ENCODE peak calls at places on chromosomes 16 and 17, in seven cellular contexts. Z, K, A, R, L, W and G are unnamed samples. For H3K4me1, the result is how much of the 10 kb centered on the place peaks cover.

GRCh38 chr17:10195090-10195489 is 3.3 kb downstream of the GAS7 start:
- DNase-seq in Z (no peak), W (no peak), R (no peak), K (no peak), L (no peak), A (no peak), G (no peak)

GRCh38 chr17:65013613-65014391 is 42.7 kb downstream of the GNA13 start:
- DNase-seq in W (no peak), L (peak), A (no peak), K (peak), Z (no peak), R (peak), G (no peak)

GRCh38 chr17:55756689-55757088 is 5.8 kb downstream of the PCTP start:
- DNase-seq in Z (no peak), L (no peak), K (no peak), A (no peak), R (no peak), W (no peak), G (no peak)

GRCh38 chr16:48317614-48318013 is 67.6 kb downstream of the SIAH1 start:
- DNase-seq in L (peak), Z (no peak), W (no peak), A (no peak), R (no peak), K (peak), G (no peak)

GRCh38 chr16:51818342-51818944 is 667.4 kb upstream of the SALL1 start:
- DNase-seq in L (peak), R (peak), W (no peak), A (no peak), K (peak), Z (no peak), G (peak)

GRCh38 chr17:69067274-69068047 is 6.7 kb upstream of the ABCA9 start:
- DNase-seq in Z (no peak), R (no peak), W (no peak), L (no peak), A (no peak), K (no peak), G (no peak)

GRCh38 chr17:6508519-6509294 is 47.6 kb downstream of the PITPNM3 start:
- DNase-seq in L (no peak), W (no peak), Z (no peak), R (no peak), A (no peak), K (peak), G (no peak)

GRCh38 chr16:88686062-88686438 is 257 bp downstream of the SNAI3 start:
- DNase-seq in Z (no peak), L (no peak), R (peak), W (no peak), K (no peak), A (peak), G (no peak)

GRCh38 chr17:74165811-74166365 is 37.6 kb upstream of the RPL38 start:
- DNase-seq in W (no peak), L (no peak), R (no peak), K (no peak), Z (no peak), A (no peak), G (no peak)

GRCh38 chr16:2150418-2151187 is 2.2 kb downstream of the RAB26 start:
- DNase-seq in A (no peak), Z (no peak), L (peak), W (no peak), R (no peak), K (peak), G (peak)

GRCh38 chr16:52171481-52171880 is 375.5 kb downstream of the TOX3 start:
- DNase-seq in K (no peak), W (no peak), Z (no peak), A (no peak), R (no peak), L (no peak), G (no peak)

GRCh38 chr17:78839762-78840529 is 668 bp downstream of the USP36 start:
- DNase-seq in R (peak), L (peak), K (peak), A (peak), Z (no peak), W (no peak), G (peak)

GRCh38 chr17:10182785-10183184 is 15.6 kb downstream of the GAS7 start:
- DNase-seq in L (no peak), K (no peak), R (no peak), W (no peak), Z (no peak), A (no peak), G (no peak)

GRCh38 chr16:840561-841454 is 40.3 kb upstream of the GNG13 start:
- DNase-seq in L (no peak), R (no peak), K (no peak), W (no peak), Z (no peak), A (no peak), G (no peak)

GRCh38 chr17:45953561-45953960 is 45.5 kb upstream of the STH start:
- DNase-seq in Z (no peak), L (no peak), W (no peak), R (no peak), K (no peak), A (no peak), G (no peak)

GRCh38 chr17:58531661-58532554 is 17.5 kb upstream of the MTMR4 start:
- DNase-seq in R (peak), A (peak), L (peak), Z (no peak), K (peak), W (no peak), G (peak)

GRCh38 chr17:13560935-13561334 is 40.8 kb downstream of the HS3ST3A1 start:
- DNase-seq in K (no peak), Z (no peak), L (no peak), R (no peak), A (no peak), W (no peak), G (no peak)

GRCh38 chr17:13561606-13562270 is 40.0 kb downstream of the HS3ST3A1 start:
- DNase-seq in A (no peak), L (no peak), K (peak), Z (no peak), R (no peak), W (no peak), G (peak)

GRCh38 chr17:13562271-13562800 is 39.4 kb downstream of the HS3ST3A1 start:
- DNase-seq in L (peak), R (peak), Z (no peak), A (no peak), W (no peak), K (no peak), G (no peak)

GRCh38 chr17:13557077-13557476 is 44.7 kb downstream of the HS3ST3A1 start:
- DNase-seq in K (peak), L (peak), A (no peak), R (no peak), Z (no peak), W (no peak), G (no peak)

GRCh38 chr17:13558588-13558987 is 43.1 kb downstream of the HS3ST3A1 start:
- DNase-seq in K (no peak), Z (no peak), A (no peak), L (no peak), W (no peak), R (no peak), G (no peak)
- H3K4me3 ChIP-seq in K (no peak), Z (no peak), A (no peak), L (no peak), W (no peak), R (no peak), G (no peak)

GRCh38 chr16:9105189-9105588 is 13.7 kb downstream of the HAPSTR1 start:
- DNase-seq in W (no peak), R (no peak), Z (no peak), L (no peak), A (no peak), K (peak), G (no peak)
- H3K4me1 ChIP-seq in W (half or more), R (under half), Z (half or more), L (under half), A (half or more), K (under half), G (under half)

GRCh38 chr16:53207810-53208752 is 153.3 kb downstream of the CHD9 start:
- DNase-seq in K (peak), L (peak), Z (no peak), R (peak), W (no peak), A (peak), G (peak)

GRCh38 chr16:53213542-53213941 is 158.8 kb downstream of the CHD9 start:
- DNase-seq in Z (no peak), R (no peak), K (no peak), W (no peak), A (no peak), L (no peak), G (no peak)

GRCh38 chr16:53212899-53213235 is 158.1 kb downstream of the CHD9 start:
- DNase-seq in W (no peak), A (no peak), R (no peak), L (no peak), K (no peak), Z (no peak), G (no peak)

GRCh38 chr16:53209489-53209888 is 154.7 kb downstream of the CHD9 start:
- DNase-seq in K (no peak), A (no peak), Z (no peak), L (no peak), R (no peak), W (no peak), G (no peak)

GRCh38 chr16:53211253-53211652 is 156.5 kb downstream of the CHD9 start:
- DNase-seq in L (no peak), R (no peak), W (no peak), K (no peak), A (no peak), Z (no peak), G (no peak)
- H3K4me3 ChIP-seq in L (no peak), R (peak), W (no peak), K (peak), A (no peak), Z (peak), G (no peak)

GRCh38 chr16:3946604-3947180 is 66.2 kb upstream of the CREBBP start:
- DNase-seq in L (no peak), R (no peak), A (no peak), Z (no peak), K (no peak), W (no peak), G (no peak)
- H3K4me1 ChIP-seq in L (under half), R (under half), A (under half), Z (under half), K (under half), W (under half), G (under half)

DNA sequence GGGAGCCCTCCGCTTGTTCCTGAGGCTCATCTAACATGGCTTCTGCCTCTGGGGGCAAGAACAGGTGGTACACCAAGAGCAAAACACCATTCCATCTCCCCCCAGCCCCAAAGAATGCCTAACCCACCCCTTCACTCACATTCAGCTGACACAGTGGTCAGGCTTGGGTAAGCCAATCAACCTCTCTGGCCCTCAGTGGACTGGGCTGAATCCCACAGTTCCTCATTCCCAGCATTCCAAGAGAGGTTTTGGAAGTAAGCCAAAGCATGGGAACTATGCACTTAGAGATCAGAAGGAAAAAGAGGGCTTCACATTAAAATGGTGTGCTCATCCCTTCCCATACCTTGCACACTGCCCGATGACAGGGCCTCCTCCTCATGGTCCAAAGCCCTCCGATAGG is 7.8 kb downstream of the PIGS start:
- DNase-seq in K (peak), R (no peak), W (no peak), Z (no peak), A (no peak), L (no peak), G (no peak)
- H3K4me3 ChIP-seq in K (no peak), R (no peak), W (no peak), Z (no peak), A (no peak), L (no peak), G (no peak)

GRCh38 chr16:11614587-11615175 is 28.0 kb upstream of the LITAF start:
- DNase-seq in L (no peak), A (no peak), Z (no peak), R (no peak), K (no peak), W (no peak), G (no peak)
- H3K4me1 ChIP-seq in L (under half), A (under half), Z (under half), R (under half), K (under half), W (under half), G (under half)

DNA sequence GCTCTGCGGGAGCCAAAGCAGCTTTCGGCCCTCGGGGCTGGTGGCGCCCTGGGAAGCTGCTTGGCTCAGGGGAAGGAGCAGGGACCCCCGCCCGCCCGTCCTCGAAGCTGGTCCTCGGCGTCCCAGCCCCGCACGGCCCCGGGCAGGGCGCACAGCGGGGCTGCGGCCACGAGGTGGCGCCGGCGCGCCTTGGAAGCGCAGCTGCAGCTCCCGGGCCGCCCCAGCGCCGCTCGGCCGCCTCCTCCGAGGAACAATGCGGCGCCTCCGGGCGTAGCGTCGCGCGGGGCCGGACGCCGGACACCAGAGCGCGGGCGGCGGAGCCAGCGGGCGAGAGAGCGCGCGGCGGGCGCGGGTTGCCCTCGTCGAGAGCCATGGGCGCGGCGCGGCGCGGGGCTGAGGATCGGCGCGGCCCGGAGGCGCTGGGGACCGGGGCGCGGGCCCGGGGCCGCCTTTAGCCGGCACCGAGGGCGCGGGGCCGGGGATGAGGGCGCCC is at the start of gene MGAT5B:
- DNase-seq in Z (peak), W (peak), K (peak), R (peak), L (peak), A (peak), G (peak)
- H3K4me3 ChIP-seq in Z (peak), W (no peak), K (peak), R (no peak), L (peak), A (peak), G (no peak)